ENCODE peak calls at places on chromosomes 13 and 19, in seven cellular contexts. J is neural progenitor cell, X is PC-9, F is astrocyte of the spinal cord, G is WERI-Rb-1, W is heart left ventricle, N is mucosa of descending colon. U is an unnamed sample.

GRCh38 chr19:12796146-12797071 is 5.1 kb downstream of the JUNB start:
- DNase-seq in W (peak; percentile 87), N (peak; percentile 79), J (peak; percentile 93), G (peak; percentile 83), X (peak; percentile 76), F (peak; percentile 83), U (peak; percentile 86)

GRCh38 chr19:10769533-10770491 is 51.9 kb downstream of the DNM2 start:
- DNase-seq in G (peak; percentile 77), J (peak; percentile 50), X (no peak), W (peak; percentile 73), N (no peak), F (no peak), U (no peak)

GRCh38 chr19:18869781-18870530 is 26.0 kb downstream of the CERS1 start:
- DNase-seq in X (no peak), J (no peak), G (no peak), W (no peak), F (no peak), N (no peak), U (no peak)

GRCh38 chr19:2589441-2589840 is 113.1 kb downstream of the GNG7 start:
- DNase-seq in N (no peak), W (peak; percentile 31), G (no peak), J (no peak), F (no peak), X (no peak), U (no peak)

GRCh38 chr13:111035861-111036260 is 79.2 kb upstream of the ARHGEF7 start:
- DNase-seq in X (no peak), G (no peak), N (no peak), F (no peak), J (no peak), W (no peak), U (no peak)

GRCh38 chr19:13995017-13995728 is 10.9 kb downstream of the RFX1 start:
- DNase-seq in X (no peak), W (no peak), F (no peak), N (no peak), J (no peak), G (no peak), U (no peak)

GRCh38 chr19:39110263-39110967 is 15.2 kb upstream of the PAK4 start:
- DNase-seq in F (no peak), N (peak; percentile 75), G (peak; percentile 63), W (no peak), J (peak; percentile 74), X (peak; percentile 65), U (peak; percentile 48)

GRCh38 chr13:87093399-87093798 is 577.8 kb upstream of the SLITRK5 start:
- DNase-seq in X (no peak), J (no peak), F (no peak), G (no peak), N (no peak), W (no peak), U (no peak)

GRCh38 chr19:39082745-39083598 is 1.2 kb upstream of the ACP7 start:
- DNase-seq in X (no peak), W (no peak), N (no peak), J (no peak), G (no peak), F (no peak), U (no peak)

GRCh38 chr13:33185853-33186252 is 99.7 kb downstream of the STARD13 start:
- DNase-seq in G (no peak), J (no peak), F (peak; percentile 48), W (no peak), X (no peak), N (no peak), U (no peak)

GRCh38 chr19:42497492-42498226 is 30.6 kb downstream of the CEACAM1 start:
- DNase-seq in J (no peak), F (no peak), W (no peak), N (peak; percentile 39), G (no peak), X (no peak), U (no peak)

GRCh38 chr13:98260357-98261164 is 83.5 kb upstream of the RNF113B start:
- DNase-seq in G (no peak), N (no peak), X (no peak), W (no peak), J (peak; percentile 42), F (no peak), U (no peak)

GRCh38 chr19:45439569-45440258 is 16.0 kb upstream of the ERCC1 start:
- DNase-seq in F (peak; percentile 72), N (peak; percentile 89), J (peak; percentile 88), W (peak; percentile 93), X (peak; percentile 86), G (peak; percentile 78), U (no peak)

GRCh38 chr13:110089100-110089499 is 217.9 kb downstream of the COL4A1 start:
- DNase-seq in J (no peak), G (no peak), F (no peak), W (no peak), X (no peak), N (no peak), U (no peak)

GRCh38 chr13:19957320-19958118 is 1.0 kb upstream of the ZMYM2 start:
- DNase-seq in X (peak; percentile 54), W (peak; percentile 78), F (peak; percentile 80), J (peak; percentile 84), G (peak; percentile 94), N (peak; percentile 77), U (peak; percentile 74)

GRCh38 chr19:13796301-13797057 is 1.2 kb downstream of the ZSWIM4 start:
- DNase-seq in W (peak; percentile 84), G (peak; percentile 30), J (peak; percentile 66), X (peak; percentile 78), F (peak; percentile 90), N (peak; percentile 55), U (no peak)

GRCh38 chr13:43767351-43767901 is 19.3 kb downstream of the ENOX1 start:
- DNase-seq in N (no peak), F (no peak), W (peak; percentile 65), G (no peak), J (no peak), X (no peak), U (no peak)

GRCh38 chr13:110759710-110760109 is 46.2 kb downstream of the ING1 start:
- DNase-seq in W (no peak), F (peak; percentile 32), J (no peak), G (no peak), X (no peak), N (no peak), U (no peak)

GRCh38 chr19:20067898-20068297 is 9.9 kb upstream of the ZNF90 start:
- DNase-seq in G (no peak), X (no peak), F (no peak), N (no peak), J (no peak), W (no peak), U (no peak)

GRCh38 chr13:49351871-49352270 is 92.0 kb downstream of the CAB39L start:
- DNase-seq in W (no peak), F (no peak), G (no peak), X (no peak), J (no peak), N (no peak), U (no peak)

GRCh38 chr13:49346460-49346859 is 97.4 kb downstream of the CAB39L start:
- DNase-seq in W (no peak), G (no peak), N (no peak), J (no peak), F (no peak), X (no peak), U (no peak)

GRCh38 chr13:49348748-49349147 is 95.1 kb downstream of the CAB39L start:
- DNase-seq in W (no peak), F (no peak), J (peak; percentile 31), N (no peak), X (no peak), G (no peak), U (no peak)

GRCh38 chr13:49343731-49344130 is 96.0 kb downstream of the CDADC1 start:
- DNase-seq in G (no peak), J (no peak), W (no peak), X (no peak), N (no peak), F (no peak), U (no peak)

GRCh38 chr13:49347650-49348385 is 96.0 kb downstream of the CAB39L start:
- DNase-seq in F (no peak), X (no peak), N (no peak), W (no peak), J (no peak), G (no peak), U (no peak)
- H3K4me3 ChIP-seq in F (no peak overlapping the region), X (no peak overlapping the region), N (no peak overlapping the region), W (no peak overlapping the region), J (no peak overlapping the region), G (no peak overlapping the region), U (no peak overlapping the region)

GRCh38 chr19:53876651-53877224 is 5.3 kb upstream of the PRKCG start:
- DNase-seq in J (no peak), N (no peak), X (no peak), W (no peak), F (no peak), G (no peak), U (no peak)
- H3K4me3 ChIP-seq in J (no peak overlapping the region), N (no peak overlapping the region), X (no peak overlapping the region), W (no peak overlapping the region), F (no peak overlapping the region), G (no peak overlapping the region), U (no peak overlapping the region)

DNA sequence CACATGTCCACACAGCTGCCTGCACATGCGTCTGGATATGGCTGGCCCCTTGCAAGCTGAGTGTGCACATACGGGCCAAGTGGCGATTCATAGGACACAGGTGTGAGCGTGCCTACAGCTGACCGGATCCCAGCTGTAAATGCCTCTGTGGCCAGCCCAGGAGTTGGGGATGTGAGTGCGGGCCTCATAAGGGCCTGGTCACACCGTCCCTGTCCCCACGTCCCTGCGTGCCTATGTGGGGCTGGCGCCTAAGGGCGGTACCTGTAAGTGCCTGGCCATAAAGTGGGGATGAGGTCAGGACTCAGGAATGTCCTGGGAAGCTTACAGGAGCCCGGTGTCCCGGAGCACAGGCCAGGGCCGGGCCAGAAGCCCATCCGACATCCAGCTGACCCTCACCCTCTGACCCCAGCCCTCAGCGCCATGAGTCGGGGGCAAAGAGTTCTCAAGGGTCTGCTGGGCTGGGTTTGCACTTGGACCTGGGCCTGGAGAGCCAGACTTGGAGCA is 1.3 kb upstream of the ARHGAP45 start:
- DNase-seq in F (no peak), X (peak; percentile 71), G (no peak), W (no peak), J (no peak), N (peak; percentile 73), U (no peak)
- H3K4me3 ChIP-seq in F (no peak overlapping the region), X (peak overlapping the region; percentile 71), G (no peak overlapping the region), W (no peak overlapping the region), J (no peak overlapping the region), N (no peak overlapping the region), U (no peak overlapping the region)

GRCh38 chr19:56537442-56537841 is 1.3 kb upstream of the ZFP28 start:
- DNase-seq in X (no peak), G (no peak), W (no peak), F (no peak), N (no peak), J (no peak), U (no peak)

GRCh38 chr19:56543776-56544175 is 5.0 kb downstream of the ZFP28 start:
- DNase-seq in J (no peak), G (no peak), W (no peak), F (no peak), X (no peak), N (no peak), U (no peak)

GRCh38 chr19:56538254-56538760 is 441 bp upstream of the ZFP28 start:
- DNase-seq in J (peak; percentile 96), W (peak; percentile 96), N (peak; percentile 92), G (peak; percentile 96), F (peak; percentile 94), X (peak; percentile 86), U (peak; percentile 87)

DNA sequence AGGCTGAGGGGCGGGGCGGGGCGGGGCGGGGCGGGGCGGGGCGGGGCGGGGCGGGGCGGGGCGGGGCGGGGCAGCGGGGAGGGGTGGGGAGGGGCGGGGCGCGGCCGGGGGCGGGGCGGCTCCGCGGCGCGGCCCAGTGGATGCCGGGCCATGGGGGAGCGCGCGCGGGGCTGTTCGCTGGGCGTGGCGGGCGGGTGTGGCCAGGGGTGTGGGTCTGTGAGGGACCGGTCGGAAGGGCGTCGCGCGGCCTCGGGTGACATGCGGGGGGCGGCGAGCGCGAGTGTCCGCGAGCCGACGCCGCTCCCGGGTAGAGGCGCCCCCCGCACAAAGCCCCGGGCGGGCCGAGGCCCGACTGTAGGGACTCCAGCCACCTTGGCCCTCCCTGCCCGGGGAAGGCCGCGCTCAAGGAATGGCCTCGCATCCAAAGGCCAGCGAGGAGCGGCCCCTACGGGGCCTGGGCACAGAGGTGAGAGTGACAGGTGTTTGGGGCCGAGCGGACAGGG is at the start of gene ZFP28:
- DNase-seq in W (peak; percentile 92), J (no peak), X (no peak), G (peak; percentile 92), N (peak; percentile 86), F (no peak), U (no peak)
- H3K4me3 ChIP-seq in W (peak within 1 kb of the TSS; percentile 94), J (peak within 1 kb of the TSS; percentile 99), X (peak within 1 kb of the TSS; percentile 94), G (peak within 1 kb of the TSS; percentile 81), N (peak within 1 kb of the TSS; percentile 57), F (peak within 1 kb of the TSS; percentile 68), U (peak within 1 kb of the TSS; percentile 92)

U was measured in neuronal stem cell.